ENCODE peak calls at places on chromosome 17, in six cellular contexts. V is Peyer's patch, Z is uterus, Q is IMR-90, N is endothelial cell of umbilical vein, M is heart left ventricle. U is an unnamed sample.

GRCh38 chr17:4953461-4953961 is 2.6 kb downstream of the ENO3 start:
- DNase-seq in V (no peak), Z (no peak), Q (peak; percentile 76), N (peak; percentile 37), M (no peak), U (no peak)

GRCh38 chr17:74677558-74678466 is 34.9 kb downstream of the CD300LF start:
- DNase-seq in V (no peak), Z (peak; percentile 21), Q (peak; percentile 2), N (no peak), M (peak; percentile 24), U (no peak)

GRCh38 chr17:79088266-79088996 is 13.8 kb downstream of the ENGASE start:
- DNase-seq in V (no peak), Z (no peak), Q (no peak), N (no peak), M (no peak), U (no peak)

GRCh38 chr17:61005358-61005757 is 327.7 kb downstream of the BCAS3 start:
- DNase-seq in V (no peak), Z (peak; percentile 15), Q (no peak), N (no peak), M (peak; percentile 55), U (no peak)

GRCh38 chr17:64230551-64231408 is 32.3 kb downstream of the TEX2 start:
- DNase-seq in V (no peak), Z (peak; percentile 32), Q (peak; percentile 97), N (peak; percentile 28), M (no peak), U (no peak)

GRCh38 chr17:7383742-7384488 is 3.0 kb downstream of the TNK1 start:
- DNase-seq in V (peak; percentile 75), Z (no peak), Q (peak; percentile 13), N (peak; percentile 39), M (no peak), U (peak; percentile 54)

GRCh38 chr17:42067371-42068180 is 17.2 kb upstream of the C17orf113 start:
- DNase-seq in V (peak; percentile 73), Z (peak; percentile 62), Q (peak; percentile 23), N (peak; percentile 57), M (peak; percentile 28), U (peak; percentile 77)

GRCh38 chr17:74332017-74332650 is 6.1 kb downstream of the KIF19 start:
- DNase-seq in V (no peak), Z (no peak), Q (no peak), N (no peak), M (no peak), U (no peak)

GRCh38 chr17:57615836-57616235 is 129.3 kb downstream of the CCDC182 start:
- DNase-seq in V (no peak), Z (no peak), Q (no peak), N (no peak), M (no peak), U (no peak)

GRCh38 chr17:7440113-7440822 is 956 bp downstream of the FGF11 start:
- DNase-seq in V (peak; percentile 38), Z (peak; percentile 67), Q (no peak), N (peak; percentile 26), M (peak; percentile 54), U (peak; percentile 67)

GRCh38 chr17:1997146-1997586 is 28.0 kb downstream of the RTN4RL1 start:
- DNase-seq in V (no peak), Z (no peak), Q (no peak), N (no peak), M (no peak), U (no peak)

GRCh38 chr17:57626520-57627210 is 118.4 kb downstream of the CCDC182 start:
- DNase-seq in V (no peak), Z (no peak), Q (no peak), N (no peak), M (no peak), U (no peak)

GRCh38 chr17:37292429-37293139 is 83.2 kb upstream of the C17orf78 start:
- DNase-seq in V (no peak), Z (no peak), Q (no peak), N (peak; percentile 81), M (no peak), U (no peak)

GRCh38 chr17:6366144-6366755 is 68.7 kb downstream of the AIPL1 start:
- DNase-seq in V (no peak), Z (no peak), Q (peak; percentile 24), N (no peak), M (no peak), U (no peak)

GRCh38 chr17:78779848-78780247 is 2.2 kb downstream of the CYTH1 start:
- DNase-seq in V (peak; percentile 81), Z (no peak), Q (no peak), N (no peak), M (no peak), U (peak; percentile 65)

GRCh38 chr17:36592711-36593321 is 1.1 kb downstream of the DHRS11 start:
- DNase-seq in V (no peak), Z (no peak), Q (no peak), N (no peak), M (no peak), U (peak; percentile 75)

GRCh38 chr17:7523033-7523432 is 25.8 kb upstream of the TNFSF12 start:
- DNase-seq in V (peak; percentile 35), Z (no peak), Q (no peak), N (peak; percentile 9), M (peak; percentile 32), U (peak; percentile 31)

GRCh38 chr17:45235071-45236001 is 13.7 kb downstream of the FMNL1 start:
- DNase-seq in V (peak; percentile 86), Z (peak; percentile 70), Q (peak; percentile 77), N (peak; percentile 77), M (no peak), U (peak; percentile 83)

GRCh38 chr17:74303300-74303699 is 22.7 kb upstream of the KIF19 start:
- DNase-seq in V (no peak), Z (no peak), Q (no peak), N (no peak), M (no peak), U (no peak)

GRCh38 chr17:19867654-19868395 is at the start of gene ULK2:
- DNase-seq in V (no peak), Z (peak; percentile 51), Q (peak; percentile 69), N (peak; percentile 72), M (peak; percentile 56), U (peak; percentile 56)

DNA sequence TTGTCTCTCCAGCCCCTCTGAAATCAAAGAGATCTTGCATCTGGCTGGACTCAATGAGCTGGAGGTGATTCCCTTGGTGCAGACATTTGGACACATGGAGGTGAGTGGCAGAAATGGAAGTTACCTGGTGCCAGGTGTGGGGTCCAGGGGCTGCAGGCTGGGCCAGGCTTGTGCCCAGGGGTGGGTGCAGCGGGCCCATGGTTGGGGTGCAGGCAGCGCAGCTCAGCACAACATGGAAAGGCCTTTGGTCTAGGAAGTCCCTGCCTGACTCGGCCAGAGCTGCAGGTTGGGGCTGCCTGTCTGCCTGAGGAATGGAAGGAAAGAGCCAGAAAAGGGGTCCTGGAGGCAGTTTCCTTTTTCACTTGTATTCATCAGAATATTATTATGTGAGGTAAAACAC is 10.2 kb upstream of the OGFOD3 start:
- DNase-seq in V (no peak), Z (no peak), Q (no peak), N (no peak), M (no peak), U (no peak)
- TF ChIP-seq POLR2A in V (no peak), Z (no peak), Q (no peak), N (no peak), M (no peak), U (no peak)

GRCh38 chr17:49880291-49881053 is 32.6 kb upstream of the TAC4 start:
- DNase-seq in V (peak; percentile 53), Z (peak; percentile 38), Q (peak; percentile 44), N (peak; percentile 54), M (peak; percentile 50), U (peak; percentile 71)
- H3K27me3 ChIP-seq in V (no peaks in the 10 kb centered on the region), Z (peaks cover 4% of the 10 kb centered on the region), Q (peaks cover 73% of the 10 kb centered on the region), N (peaks cover 23% of the 10 kb centered on the region), M (peaks cover 46% of the 10 kb centered on the region), U (peaks cover 82% of the 10 kb centered on the region)

GRCh38 chr17:31320231-31320630 is 1.2 kb downstream of the EVI2A start:
- DNase-seq in V (no peak), Z (no peak), Q (no peak), N (no peak), M (no peak), U (no peak)

GRCh38 chr17:31323551-31323950 is 2.1 kb upstream of the EVI2A start:
- DNase-seq in V (no peak), Z (no peak), Q (no peak), N (no peak), M (no peak), U (no peak)

GRCh38 chr17:31320791-31321190 is 631 bp downstream of the EVI2A start:
- DNase-seq in V (no peak), Z (no peak), Q (peak; percentile 37), N (peak; percentile 7), M (no peak), U (no peak)

GRCh38 chr17:31321971-31322370 is 549 bp upstream of the EVI2A start:
- DNase-seq in V (no peak), Z (no peak), Q (no peak), N (no peak), M (no peak), U (no peak)

GRCh38 chr17:31321481-31321880 is at the start of gene EVI2A:
- DNase-seq in V (peak; percentile 66), Z (no peak), Q (peak; percentile 88), N (peak; percentile 57), M (peak; percentile 15), U (peak; percentile 42)
- H3K4me3 ChIP-seq in V (peak within 1 kb of the TSS; percentile 34), Z (no peak within 1 kb of the TSS), Q (no peak within 1 kb of the TSS), N (no peak within 1 kb of the TSS), M (no peak within 1 kb of the TSS), U (peak within 1 kb of the TSS; percentile 9)

DNA sequence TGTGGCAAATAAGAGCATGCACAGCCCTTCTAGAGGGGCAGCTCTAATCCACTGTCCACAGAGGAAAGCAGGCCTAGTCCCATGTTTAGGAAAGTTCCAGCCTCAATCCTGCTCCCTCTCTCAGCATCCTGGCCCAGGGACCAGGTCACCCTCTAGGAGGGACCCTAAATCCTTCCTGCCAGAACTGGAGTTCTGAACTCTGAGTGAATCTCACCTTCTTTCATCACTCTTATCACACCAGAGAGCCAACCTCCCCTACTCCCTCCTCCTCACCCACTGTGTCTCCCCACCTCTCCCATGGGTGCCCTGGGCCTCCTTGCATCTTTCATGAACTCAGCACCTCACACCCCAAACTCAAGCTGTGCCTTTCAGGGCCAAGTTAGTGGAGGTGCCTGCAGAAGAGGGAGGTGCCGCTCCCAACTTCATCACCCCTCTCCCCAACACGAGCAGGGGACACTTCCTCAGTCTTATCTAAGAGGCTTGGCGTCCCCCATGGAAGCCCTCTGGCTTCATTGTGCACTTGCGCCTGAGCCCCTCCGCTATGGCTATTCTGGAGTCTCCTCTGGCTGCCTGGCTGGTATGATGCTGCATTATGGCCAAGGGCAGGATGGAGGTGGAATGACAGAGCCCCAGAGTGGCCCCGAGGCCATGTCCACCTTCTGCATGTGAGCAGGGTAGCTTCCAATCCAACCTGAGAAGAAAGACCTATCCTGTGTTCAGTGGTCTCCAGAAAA is 31.7 kb downstream of the PIK3R6 start:
- DNase-seq in V (no peak), Z (no peak), Q (no peak), N (no peak), M (no peak), U (no peak)
- TF ChIP-seq POLR2A in V (no peak), Z (no peak), Q (no peak), N (no peak), M (no peak), U (no peak)

GRCh38 chr17:8791910-8792270 is 7.3 kb downstream of the MFSD6L start:
- DNase-seq in V (no peak), Z (no peak), Q (peak; percentile 51), N (peak; percentile 2), M (no peak), U (no peak)

GRCh38 chr17:8791248-8791909 is 7.8 kb downstream of the MFSD6L start:
- DNase-seq in V (no peak), Z (no peak), Q (no peak), N (no peak), M (no peak), U (no peak)

GRCh38 chr17:8794636-8795035 is 4.5 kb downstream of the MFSD6L start:
- DNase-seq in V (no peak), Z (no peak), Q (no peak), N (no peak), M (no peak), U (no peak)

GRCh38 chr17:8792646-8793045 is 6.5 kb downstream of the MFSD6L start:
- DNase-seq in V (no peak), Z (no peak), Q (no peak), N (no peak), M (no peak), U (no peak)

GRCh38 chr17:8793649-8794048 is 5.5 kb downstream of the MFSD6L start:
- DNase-seq in V (no peak), Z (no peak), Q (no peak), N (no peak), M (no peak), U (no peak)
- H3K27me3 ChIP-seq in V (no peaks in the 10 kb centered on the region), Z (no peaks in the 10 kb centered on the region), Q (peaks cover 11% of the 10 kb centered on the region), N (peaks cover 4% of the 10 kb centered on the region), M (no peaks in the 10 kb centered on the region), U (peaks cover under 1% of the 10 kb centered on the region)

U was measured in transverse colon.